ENCODE peak calls at places on chromosomes 2 and 18, in seven cellular contexts. A, S, M, K, W, C and B are unnamed samples.

GRCh38 chr2:168732506-168732905 is 69.9 kb upstream of the NOSTRIN start:
- DNase-seq in A (no peak), S (no peak), M (no peak), K (no peak), W (no peak), C (no peak), B (no peak)

GRCh38 chr2:28413152-28413895 is 20.7 kb downstream of the FOSL2 start:
- DNase-seq in A (no peak), S (no peak), M (no peak), K (no peak), W (no peak), C (no peak), B (no peak)

GRCh38 chr2:217294211-217294610 is 434.3 kb upstream of the TNP1 start:
- DNase-seq in A (no peak), S (no peak), M (no peak), K (no peak), W (no peak), C (no peak), B (no peak)

GRCh38 chr2:134774074-134774742 is 55.4 kb upstream of the TMEM163 start:
- DNase-seq in A (no peak), S (no peak), M (peak; percentile 9), K (peak; percentile 23), W (no peak), C (no peak), B (no peak)

GRCh38 chr2:218255441-218255840 is 5.4 kb upstream of the GPBAR1 start:
- DNase-seq in A (no peak), S (no peak), M (no peak), K (no peak), W (no peak), C (no peak), B (no peak)

GRCh38 chr2:8257502-8257901 is 424.4 kb upstream of the ID2 start:
- DNase-seq in A (no peak), S (no peak), M (no peak), K (no peak), W (no peak), C (no peak), B (no peak)

GRCh38 chr18:5673576-5673975 is 129.8 kb upstream of the EPB41L3 start:
- DNase-seq in A (no peak), S (no peak), M (no peak), K (no peak), W (no peak), C (no peak), B (no peak)

GRCh38 chr2:215002500-215002899 is 135.9 kb downstream of the ABCA12 start:
- DNase-seq in A (no peak), S (no peak), M (peak; percentile 9), K (peak; percentile 32), W (peak; percentile 31), C (peak; percentile 39), B (no peak)

GRCh38 chr2:191268596-191268995 is 23.4 kb downstream of the MYO1B start:
- DNase-seq in A (no peak), S (no peak), M (no peak), K (no peak), W (no peak), C (no peak), B (no peak)

DNA sequence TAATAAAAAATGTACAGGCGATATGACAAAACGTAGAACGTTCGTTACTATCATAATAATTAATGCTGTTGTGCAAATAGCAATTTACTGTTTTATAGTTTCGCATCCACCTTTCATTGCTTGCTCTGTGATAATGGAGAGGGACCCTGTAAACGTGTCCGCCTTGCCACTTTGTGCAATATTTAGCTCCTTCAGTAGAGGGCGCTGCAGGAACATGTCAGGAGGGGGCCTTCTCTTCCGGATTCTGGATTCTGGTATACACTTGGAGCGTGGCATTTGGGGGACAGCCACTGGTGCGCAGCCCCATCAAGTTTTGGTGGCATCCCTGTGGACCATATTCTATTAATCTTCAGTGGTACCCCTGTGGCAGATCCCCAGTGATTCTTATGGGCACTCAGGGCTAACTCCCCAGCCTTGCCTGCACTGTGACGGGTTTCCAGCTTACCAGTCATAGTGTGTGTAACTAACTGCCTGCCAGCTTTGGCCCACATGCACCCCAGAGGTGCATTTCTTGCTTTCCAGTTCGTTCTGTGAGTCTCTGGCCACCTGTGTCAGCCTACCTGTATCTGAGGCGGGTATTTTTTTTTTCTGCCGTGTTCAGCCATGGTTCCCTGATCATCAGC is 140.3 kb downstream of the CYRIA start:
- DNase-seq in A (no peak), S (no peak), M (peak; percentile 37), K (peak; percentile 75), W (peak; percentile 6), C (peak; percentile 49), B (no peak)
- TF ChIP-seq JUND in A (no peak), S (no peak), M (no peak), K (no peak), W (no peak), C (no peak), B (no peak)

GRCh38 chr2:40401896-40402295 is 50.0 kb downstream of the SLC8A1 start:
- DNase-seq in A (no peak), S (no peak), M (no peak), K (no peak), W (peak; percentile 66), C (no peak), B (no peak)
- TF ChIP-seq JUND in A (no peak), S (no peak), M (peak; percentile 88), K (no peak), W (peak; percentile 79), C (no peak), B (no peak)

DNA sequence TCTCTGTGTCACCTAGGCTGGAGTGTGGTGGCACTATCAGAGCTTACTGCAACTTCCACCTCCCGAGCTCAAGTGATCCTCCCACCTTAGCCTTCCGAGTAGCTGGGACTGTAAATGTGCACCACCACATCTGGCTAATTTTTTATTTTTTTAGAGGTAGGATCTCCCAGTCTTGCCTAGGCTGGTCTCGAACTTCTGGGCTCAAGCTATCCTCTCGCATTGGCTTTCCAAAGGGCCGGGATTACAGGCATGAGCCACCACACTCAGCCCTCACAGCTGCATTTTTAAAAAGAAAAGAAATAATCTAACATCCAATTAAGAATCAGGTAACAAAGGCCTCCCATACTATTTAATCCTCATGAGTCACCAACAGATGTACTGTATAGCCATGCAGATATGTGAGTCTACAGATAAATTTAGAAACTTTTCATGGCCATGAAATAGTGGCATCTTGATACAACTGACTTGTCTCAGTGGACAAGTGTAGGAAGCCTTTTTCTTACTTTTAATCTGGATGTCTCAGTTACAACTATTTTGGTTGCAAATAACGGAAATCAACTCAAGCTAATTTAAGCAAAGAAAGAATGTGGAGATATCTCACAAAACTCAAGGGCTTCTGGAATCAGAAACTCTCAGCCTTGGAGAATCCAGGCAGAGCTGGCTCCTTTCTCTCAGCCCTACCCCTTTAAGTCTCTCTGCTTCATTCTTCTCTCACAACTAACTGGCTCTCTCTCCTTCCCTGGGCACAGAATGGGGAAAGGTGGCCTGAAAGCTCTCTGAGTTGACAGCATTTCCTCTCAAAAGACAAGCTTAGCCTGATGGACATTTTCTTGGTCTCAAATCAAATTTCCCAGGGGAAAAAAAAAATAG is 12.9 kb upstream of the PPM1B start:
- DNase-seq in A (no peak), S (no peak), M (no peak), K (peak; percentile 38), W (no peak), C (no peak), B (no peak)
- TF ChIP-seq JUND in A (no peak), S (no peak), M (peak; percentile 71), K (peak; percentile 74), W (no peak), C (no peak), B (no peak)

GRCh38 chr2:520663-521340 is 156.4 kb downstream of the TMEM18 start:
- DNase-seq in A (no peak), S (no peak), M (no peak), K (no peak), W (no peak), C (no peak), B (no peak)

GRCh38 chr2:510839-511238 is 166.4 kb downstream of the TMEM18 start:
- DNase-seq in A (no peak), S (no peak), M (no peak), K (no peak), W (no peak), C (no peak), B (no peak)

GRCh38 chr2:516131-516530 is 161.1 kb downstream of the TMEM18 start:
- DNase-seq in A (no peak), S (no peak), M (no peak), K (no peak), W (no peak), C (no peak), B (no peak)

GRCh38 chr2:513981-514706 is 163.1 kb downstream of the TMEM18 start:
- DNase-seq in A (no peak), S (no peak), M (no peak), K (no peak), W (no peak), C (no peak), B (no peak)

DNA sequence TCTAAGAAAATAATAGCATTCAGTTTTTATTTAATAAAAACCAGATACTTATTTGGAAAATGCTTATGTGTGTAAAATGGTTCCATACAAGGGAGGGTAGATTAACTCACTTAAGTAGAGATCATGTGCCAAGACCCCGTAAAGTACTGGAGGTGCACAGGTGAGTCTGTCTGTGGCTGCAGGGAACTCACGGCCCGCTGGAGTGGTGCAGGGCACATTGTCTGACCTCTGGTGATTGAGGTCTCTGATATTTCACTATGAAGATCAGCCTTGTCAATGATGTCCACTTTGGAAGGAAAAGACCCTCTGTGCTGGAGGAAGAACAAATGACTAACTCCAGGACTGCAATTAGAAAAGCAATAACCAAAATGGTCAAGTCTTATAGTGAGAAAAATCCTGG is 161.5 kb downstream of the TMEM18 start:
- DNase-seq in A (no peak), S (no peak), M (no peak), K (no peak), W (no peak), C (no peak), B (no peak)
- TF ChIP-seq JUND in A (no peak), S (no peak), M (no peak), K (no peak), W (no peak), C (no peak), B (no peak)